ENCODE peak calls at places on chromosome 13, in five cellular contexts. E is RCC 7860, K is left colon, H is esophagus squamous epithelium, V is HTR-8/SVneo. M is an unnamed sample.

GRCh38 chr13:113625965-113626661 is 31.9 kb downstream of the ATP4B start:
- DNase-seq in E (no peak), K (no peak), H (no peak), V (peak), M (no peak)

GRCh38 chr13:87128006-87128405 is 543.2 kb upstream of the SLITRK5 start:
- DNase-seq in E (no peak), K (no peak), H (no peak), V (no peak), M (no peak)

GRCh38 chr13:77595166-77595810 is 59.8 kb downstream of the SCEL start:
- DNase-seq in E (no peak), K (no peak), H (no peak), V (no peak), M (no peak)

GRCh38 chr13:37106642-37107041 is 1.2 kb upstream of the CSNK1A1L start:
- DNase-seq in E (no peak), K (no peak), H (no peak), V (no peak), M (no peak)

GRCh38 chr13:30763786-30764440 is 28.6 kb downstream of the ALOX5AP start:
- DNase-seq in E (no peak), K (no peak), H (no peak), V (no peak), M (no peak)

GRCh38 chr13:85828094-85828684 is 29.0 kb upstream of the SLITRK6 start:
- DNase-seq in E (no peak), K (no peak), H (no peak), V (peak), M (no peak)

GRCh38 chr13:59641758-59642157 is 522.0 kb downstream of the DIAPH3 start:
- DNase-seq in E (no peak), K (no peak), H (no peak), V (no peak), M (no peak)

GRCh38 chr13:112752211-112752610 is 62.4 kb downstream of the ATP11A start:
- DNase-seq in E (no peak), K (no peak), H (no peak), V (no peak), M (no peak)

GRCh38 chr13:50684366-50684765 is 159.1 kb downstream of the DLEU7 start:
- DNase-seq in E (no peak), K (no peak), H (no peak), V (no peak), M (peak)